ENCODE peak calls at places on chromosomes 16 and 17, in nine cellular contexts. One of them, this sample, is unnamed.

GRCh38 chr17:64574646-64575045 is 67.9 kb downstream of the CEP95 start:
- DNase-seq in fibroblast of the conjunctiva: no peak
- DNase-seq in cortex of kidney: no peak
- DNase-seq in skeletal muscle cell: no peak
- DNase-seq in stimulated activated CD8-positive, alpha-beta memory T cell treated with anti-CD3 and anti-CD28 coated beads, Interleukin-15, amount 100 ng/mL, for 1 hour: no peak
- DNase-seq in HTR-8/SVneo: no peak
- DNase-seq in activated T-helper 1 cell treated with anti-CD3 and anti-CD28 coated beads, Interleukin-12 subunit alpha, Interleukin-12 subunit beta, Interleukin-2, Interleukin-4 antibody, amounts not matched to agents 30 ng/mL and 10 ng/mL and 1 ng/mL, durations not matched to agents 14 hours and 24 hours and 36 hours: no peak
- DNase-seq in activated CD4-positive, alpha-beta T cell treated with anti-CD3 and anti-CD28 coated beads, Interleukin-2, amount 50 U/mL, for 1 hour: no peak
- DNase-seq in smooth muscle cell of the brain vasculature: no peak
- DNase-seq in this sample: no peak

GRCh38 chr17:34154916-34155730 is 100.0 kb upstream of the CCL2 start:
- DNase-seq in fibroblast of the conjunctiva: no peak
- DNase-seq in cortex of kidney: no peak
- DNase-seq in skeletal muscle cell: no peak
- DNase-seq in stimulated activated CD8-positive, alpha-beta memory T cell treated with anti-CD3 and anti-CD28 coated beads, Interleukin-15, amount 100 ng/mL, for 1 hour: no peak
- DNase-seq in HTR-8/SVneo: no peak
- DNase-seq in activated T-helper 1 cell treated with anti-CD3 and anti-CD28 coated beads, Interleukin-12 subunit alpha, Interleukin-12 subunit beta, Interleukin-2, Interleukin-4 antibody, amounts not matched to agents 30 ng/mL and 10 ng/mL and 1 ng/mL, durations not matched to agents 14 hours and 24 hours and 36 hours: no peak
- DNase-seq in activated CD4-positive, alpha-beta T cell treated with anti-CD3 and anti-CD28 coated beads, Interleukin-2, amount 50 U/mL, for 1 hour: no peak
- DNase-seq in smooth muscle cell of the brain vasculature: no peak
- DNase-seq in this sample: no peak

GRCh38 chr16:85204242-85205010 is 92.2 kb upstream of the CIBAR2 start:
- DNase-seq in fibroblast of the conjunctiva: peak; percentile 87
- DNase-seq in cortex of kidney: no peak
- DNase-seq in skeletal muscle cell: peak; percentile 75
- DNase-seq in stimulated activated CD8-positive, alpha-beta memory T cell treated with anti-CD3 and anti-CD28 coated beads, Interleukin-15, amount 100 ng/mL, for 1 hour: no peak
- DNase-seq in HTR-8/SVneo: no peak
- DNase-seq in activated T-helper 1 cell treated with anti-CD3 and anti-CD28 coated beads, Interleukin-12 subunit alpha, Interleukin-12 subunit beta, Interleukin-2, Interleukin-4 antibody, amounts not matched to agents 30 ng/mL and 10 ng/mL and 1 ng/mL, durations not matched to agents 14 hours and 24 hours and 36 hours: no peak
- DNase-seq in activated CD4-positive, alpha-beta T cell treated with anti-CD3 and anti-CD28 coated beads, Interleukin-2, amount 50 U/mL, for 1 hour: no peak
- DNase-seq in smooth muscle cell of the brain vasculature: no peak
- DNase-seq in this sample: no peak

GRCh38 chr16:80614908-80615696 is 74.3 kb downstream of the DYNLRB2 start:
- DNase-seq in fibroblast of the conjunctiva: peak; percentile 30
- DNase-seq in cortex of kidney: no peak
- DNase-seq in skeletal muscle cell: peak; percentile 83
- DNase-seq in stimulated activated CD8-positive, alpha-beta memory T cell treated with anti-CD3 and anti-CD28 coated beads, Interleukin-15, amount 100 ng/mL, for 1 hour: no peak
- DNase-seq in HTR-8/SVneo: peak; percentile 95
- DNase-seq in activated T-helper 1 cell treated with anti-CD3 and anti-CD28 coated beads, Interleukin-12 subunit alpha, Interleukin-12 subunit beta, Interleukin-2, Interleukin-4 antibody, amounts not matched to agents 30 ng/mL and 10 ng/mL and 1 ng/mL, durations not matched to agents 14 hours and 24 hours and 36 hours: no peak
- DNase-seq in activated CD4-positive, alpha-beta T cell treated with anti-CD3 and anti-CD28 coated beads, Interleukin-2, amount 50 U/mL, for 1 hour: no peak
- DNase-seq in smooth muscle cell of the brain vasculature: peak; percentile 12
- DNase-seq in this sample: no peak

GRCh38 chr17:65360961-65361552 is 200.4 kb downstream of the AXIN2 start:
- DNase-seq in fibroblast of the conjunctiva: no peak
- DNase-seq in cortex of kidney: no peak
- DNase-seq in skeletal muscle cell: no peak
- DNase-seq in stimulated activated CD8-positive, alpha-beta memory T cell treated with anti-CD3 and anti-CD28 coated beads, Interleukin-15, amount 100 ng/mL, for 1 hour: no peak
- DNase-seq in HTR-8/SVneo: no peak
- DNase-seq in activated T-helper 1 cell treated with anti-CD3 and anti-CD28 coated beads, Interleukin-12 subunit alpha, Interleukin-12 subunit beta, Interleukin-2, Interleukin-4 antibody, amounts not matched to agents 30 ng/mL and 10 ng/mL and 1 ng/mL, durations not matched to agents 14 hours and 24 hours and 36 hours: no peak
- DNase-seq in activated CD4-positive, alpha-beta T cell treated with anti-CD3 and anti-CD28 coated beads, Interleukin-2, amount 50 U/mL, for 1 hour: no peak
- DNase-seq in smooth muscle cell of the brain vasculature: no peak
- DNase-seq in this sample: no peak

GRCh38 chr16:70257391-70257790 is 5.7 kb upstream of the EXOSC6 start:
- DNase-seq in fibroblast of the conjunctiva: no peak
- DNase-seq in cortex of kidney: no peak
- DNase-seq in skeletal muscle cell: no peak
- DNase-seq in stimulated activated CD8-positive, alpha-beta memory T cell treated with anti-CD3 and anti-CD28 coated beads, Interleukin-15, amount 100 ng/mL, for 1 hour: no peak
- DNase-seq in HTR-8/SVneo: no peak
- DNase-seq in activated T-helper 1 cell treated with anti-CD3 and anti-CD28 coated beads, Interleukin-12 subunit alpha, Interleukin-12 subunit beta, Interleukin-2, Interleukin-4 antibody, amounts not matched to agents 30 ng/mL and 10 ng/mL and 1 ng/mL, durations not matched to agents 14 hours and 24 hours and 36 hours: no peak
- DNase-seq in activated CD4-positive, alpha-beta T cell treated with anti-CD3 and anti-CD28 coated beads, Interleukin-2, amount 50 U/mL, for 1 hour: no peak
- DNase-seq in smooth muscle cell of the brain vasculature: no peak
- DNase-seq in this sample: no peak

GRCh38 chr17:69230939-69231338 is 2.3 kb upstream of the ABCA10 start:
- DNase-seq in fibroblast of the conjunctiva: no peak
- DNase-seq in cortex of kidney: no peak
- DNase-seq in skeletal muscle cell: no peak
- DNase-seq in stimulated activated CD8-positive, alpha-beta memory T cell treated with anti-CD3 and anti-CD28 coated beads, Interleukin-15, amount 100 ng/mL, for 1 hour: no peak
- DNase-seq in HTR-8/SVneo: no peak
- DNase-seq in activated T-helper 1 cell treated with anti-CD3 and anti-CD28 coated beads, Interleukin-12 subunit alpha, Interleukin-12 subunit beta, Interleukin-2, Interleukin-4 antibody, amounts not matched to agents 30 ng/mL and 10 ng/mL and 1 ng/mL, durations not matched to agents 14 hours and 24 hours and 36 hours: no peak
- DNase-seq in activated CD4-positive, alpha-beta T cell treated with anti-CD3 and anti-CD28 coated beads, Interleukin-2, amount 50 U/mL, for 1 hour: no peak
- DNase-seq in smooth muscle cell of the brain vasculature: no peak
- DNase-seq in this sample: no peak

GRCh38 chr16:47366228-47366627 is 94.6 kb downstream of the ITFG1 start:
- DNase-seq in fibroblast of the conjunctiva: no peak
- DNase-seq in cortex of kidney: no peak
- DNase-seq in skeletal muscle cell: no peak
- DNase-seq in stimulated activated CD8-positive, alpha-beta memory T cell treated with anti-CD3 and anti-CD28 coated beads, Interleukin-15, amount 100 ng/mL, for 1 hour: no peak
- DNase-seq in HTR-8/SVneo: no peak
- DNase-seq in activated T-helper 1 cell treated with anti-CD3 and anti-CD28 coated beads, Interleukin-12 subunit alpha, Interleukin-12 subunit beta, Interleukin-2, Interleukin-4 antibody, amounts not matched to agents 30 ng/mL and 10 ng/mL and 1 ng/mL, durations not matched to agents 14 hours and 24 hours and 36 hours: no peak
- DNase-seq in activated CD4-positive, alpha-beta T cell treated with anti-CD3 and anti-CD28 coated beads, Interleukin-2, amount 50 U/mL, for 1 hour: no peak
- DNase-seq in smooth muscle cell of the brain vasculature: no peak
- DNase-seq in this sample: no peak

GRCh38 chr17:74446551-74447500 is 14.9 kb downstream of the GPRC5C start:
- DNase-seq in fibroblast of the conjunctiva: no peak
- DNase-seq in cortex of kidney: no peak
- DNase-seq in skeletal muscle cell: no peak
- DNase-seq in stimulated activated CD8-positive, alpha-beta memory T cell treated with anti-CD3 and anti-CD28 coated beads, Interleukin-15, amount 100 ng/mL, for 1 hour: no peak
- DNase-seq in HTR-8/SVneo: no peak
- DNase-seq in activated T-helper 1 cell treated with anti-CD3 and anti-CD28 coated beads, Interleukin-12 subunit alpha, Interleukin-12 subunit beta, Interleukin-2, Interleukin-4 antibody, amounts not matched to agents 30 ng/mL and 10 ng/mL and 1 ng/mL, durations not matched to agents 14 hours and 24 hours and 36 hours: no peak
- DNase-seq in activated CD4-positive, alpha-beta T cell treated with anti-CD3 and anti-CD28 coated beads, Interleukin-2, amount 50 U/mL, for 1 hour: no peak
- DNase-seq in smooth muscle cell of the brain vasculature: no peak
- DNase-seq in this sample: no peak

GRCh38 chr16:3718019-3718391 is 681 bp upstream of the TRAP1 start:
- DNase-seq in fibroblast of the conjunctiva: no peak
- DNase-seq in cortex of kidney: no peak
- DNase-seq in skeletal muscle cell: no peak
- DNase-seq in stimulated activated CD8-positive, alpha-beta memory T cell treated with anti-CD3 and anti-CD28 coated beads, Interleukin-15, amount 100 ng/mL, for 1 hour: no peak
- DNase-seq in HTR-8/SVneo: no peak
- DNase-seq in activated T-helper 1 cell treated with anti-CD3 and anti-CD28 coated beads, Interleukin-12 subunit alpha, Interleukin-12 subunit beta, Interleukin-2, Interleukin-4 antibody, amounts not matched to agents 30 ng/mL and 10 ng/mL and 1 ng/mL, durations not matched to agents 14 hours and 24 hours and 36 hours: no peak
- DNase-seq in activated CD4-positive, alpha-beta T cell treated with anti-CD3 and anti-CD28 coated beads, Interleukin-2, amount 50 U/mL, for 1 hour: no peak
- DNase-seq in smooth muscle cell of the brain vasculature: peak; percentile 2
- DNase-seq in this sample: no peak

GRCh38 chr17:34840758-34841157 is 120.5 kb downstream of the CCT6B start:
- DNase-seq in fibroblast of the conjunctiva: no peak
- DNase-seq in cortex of kidney: no peak
- DNase-seq in skeletal muscle cell: no peak
- DNase-seq in stimulated activated CD8-positive, alpha-beta memory T cell treated with anti-CD3 and anti-CD28 coated beads, Interleukin-15, amount 100 ng/mL, for 1 hour: no peak
- DNase-seq in HTR-8/SVneo: no peak
- DNase-seq in activated T-helper 1 cell treated with anti-CD3 and anti-CD28 coated beads, Interleukin-12 subunit alpha, Interleukin-12 subunit beta, Interleukin-2, Interleukin-4 antibody, amounts not matched to agents 30 ng/mL and 10 ng/mL and 1 ng/mL, durations not matched to agents 14 hours and 24 hours and 36 hours: no peak
- DNase-seq in activated CD4-positive, alpha-beta T cell treated with anti-CD3 and anti-CD28 coated beads, Interleukin-2, amount 50 U/mL, for 1 hour: no peak
- DNase-seq in smooth muscle cell of the brain vasculature: no peak
- DNase-seq in this sample: peak; percentile 29

GRCh38 chr17:80270836-80271235 is 10.2 kb downstream of the RNF213 start:
- DNase-seq in fibroblast of the conjunctiva: no peak
- DNase-seq in cortex of kidney: no peak
- DNase-seq in skeletal muscle cell: no peak
- DNase-seq in stimulated activated CD8-positive, alpha-beta memory T cell treated with anti-CD3 and anti-CD28 coated beads, Interleukin-15, amount 100 ng/mL, for 1 hour: no peak
- DNase-seq in HTR-8/SVneo: peak; percentile 56
- DNase-seq in activated T-helper 1 cell treated with anti-CD3 and anti-CD28 coated beads, Interleukin-12 subunit alpha, Interleukin-12 subunit beta, Interleukin-2, Interleukin-4 antibody, amounts not matched to agents 30 ng/mL and 10 ng/mL and 1 ng/mL, durations not matched to agents 14 hours and 24 hours and 36 hours: no peak
- DNase-seq in activated CD4-positive, alpha-beta T cell treated with anti-CD3 and anti-CD28 coated beads, Interleukin-2, amount 50 U/mL, for 1 hour: peak; percentile 42
- DNase-seq in smooth muscle cell of the brain vasculature: no peak
- DNase-seq in this sample: no peak

GRCh38 chr17:82663381-82664275 is 15.4 kb upstream of the WDR45B start:
- DNase-seq in fibroblast of the conjunctiva: no peak
- DNase-seq in cortex of kidney: no peak
- DNase-seq in skeletal muscle cell: no peak
- DNase-seq in stimulated activated CD8-positive, alpha-beta memory T cell treated with anti-CD3 and anti-CD28 coated beads, Interleukin-15, amount 100 ng/mL, for 1 hour: no peak
- DNase-seq in HTR-8/SVneo: no peak
- DNase-seq in activated T-helper 1 cell treated with anti-CD3 and anti-CD28 coated beads, Interleukin-12 subunit alpha, Interleukin-12 subunit beta, Interleukin-2, Interleukin-4 antibody, amounts not matched to agents 30 ng/mL and 10 ng/mL and 1 ng/mL, durations not matched to agents 14 hours and 24 hours and 36 hours: no peak
- DNase-seq in activated CD4-positive, alpha-beta T cell treated with anti-CD3 and anti-CD28 coated beads, Interleukin-2, amount 50 U/mL, for 1 hour: no peak
- DNase-seq in smooth muscle cell of the brain vasculature: no peak
- DNase-seq in this sample: no peak

GRCh38 chr17:50206604-50207293 is 5.3 kb upstream of the COL1A1 start:
- DNase-seq in fibroblast of the conjunctiva: no peak
- DNase-seq in cortex of kidney: no peak
- DNase-seq in skeletal muscle cell: no peak
- DNase-seq in stimulated activated CD8-positive, alpha-beta memory T cell treated with anti-CD3 and anti-CD28 coated beads, Interleukin-15, amount 100 ng/mL, for 1 hour: no peak
- DNase-seq in HTR-8/SVneo: no peak
- DNase-seq in activated T-helper 1 cell treated with anti-CD3 and anti-CD28 coated beads, Interleukin-12 subunit alpha, Interleukin-12 subunit beta, Interleukin-2, Interleukin-4 antibody, amounts not matched to agents 30 ng/mL and 10 ng/mL and 1 ng/mL, durations not matched to agents 14 hours and 24 hours and 36 hours: no peak
- DNase-seq in activated CD4-positive, alpha-beta T cell treated with anti-CD3 and anti-CD28 coated beads, Interleukin-2, amount 50 U/mL, for 1 hour: no peak
- DNase-seq in smooth muscle cell of the brain vasculature: no peak
- DNase-seq in this sample: peak; percentile 42

GRCh38 chr16:89324056-89325010 is 106.8 kb downstream of the ZNF778 start:
- DNase-seq in fibroblast of the conjunctiva: peak; percentile 43
- DNase-seq in cortex of kidney: no peak
- DNase-seq in skeletal muscle cell: peak; percentile 87
- DNase-seq in stimulated activated CD8-positive, alpha-beta memory T cell treated with anti-CD3 and anti-CD28 coated beads, Interleukin-15, amount 100 ng/mL, for 1 hour: no peak
- DNase-seq in HTR-8/SVneo: no peak
- DNase-seq in activated T-helper 1 cell treated with anti-CD3 and anti-CD28 coated beads, Interleukin-12 subunit alpha, Interleukin-12 subunit beta, Interleukin-2, Interleukin-4 antibody, amounts not matched to agents 30 ng/mL and 10 ng/mL and 1 ng/mL, durations not matched to agents 14 hours and 24 hours and 36 hours: no peak
- DNase-seq in activated CD4-positive, alpha-beta T cell treated with anti-CD3 and anti-CD28 coated beads, Interleukin-2, amount 50 U/mL, for 1 hour: no peak
- DNase-seq in smooth muscle cell of the brain vasculature: peak; percentile 51
- DNase-seq in this sample: no peak

GRCh38 chr17:76593338-76593737 is 7.7 kb upstream of the ST6GALNAC2 start:
- DNase-seq in fibroblast of the conjunctiva: no peak
- DNase-seq in cortex of kidney: no peak
- DNase-seq in skeletal muscle cell: no peak
- DNase-seq in stimulated activated CD8-positive, alpha-beta memory T cell treated with anti-CD3 and anti-CD28 coated beads, Interleukin-15, amount 100 ng/mL, for 1 hour: no peak
- DNase-seq in HTR-8/SVneo: peak; percentile 39
- DNase-seq in activated T-helper 1 cell treated with anti-CD3 and anti-CD28 coated beads, Interleukin-12 subunit alpha, Interleukin-12 subunit beta, Interleukin-2, Interleukin-4 antibody, amounts not matched to agents 30 ng/mL and 10 ng/mL and 1 ng/mL, durations not matched to agents 14 hours and 24 hours and 36 hours: no peak
- DNase-seq in activated CD4-positive, alpha-beta T cell treated with anti-CD3 and anti-CD28 coated beads, Interleukin-2, amount 50 U/mL, for 1 hour: no peak
- DNase-seq in smooth muscle cell of the brain vasculature: no peak
- DNase-seq in this sample: peak; percentile 70

GRCh38 chr16:50207652-50208051 is 54.5 kb downstream of the TENT4B start:
- DNase-seq in fibroblast of the conjunctiva: no peak
- DNase-seq in cortex of kidney: no peak
- DNase-seq in skeletal muscle cell: no peak
- DNase-seq in stimulated activated CD8-positive, alpha-beta memory T cell treated with anti-CD3 and anti-CD28 coated beads, Interleukin-15, amount 100 ng/mL, for 1 hour: no peak
- DNase-seq in HTR-8/SVneo: no peak
- DNase-seq in activated T-helper 1 cell treated with anti-CD3 and anti-CD28 coated beads, Interleukin-12 subunit alpha, Interleukin-12 subunit beta, Interleukin-2, Interleukin-4 antibody, amounts not matched to agents 30 ng/mL and 10 ng/mL and 1 ng/mL, durations not matched to agents 14 hours and 24 hours and 36 hours: no peak
- DNase-seq in activated CD4-positive, alpha-beta T cell treated with anti-CD3 and anti-CD28 coated beads, Interleukin-2, amount 50 U/mL, for 1 hour: no peak
- DNase-seq in smooth muscle cell of the brain vasculature: no peak
- DNase-seq in this sample: no peak

GRCh38 chr16:2339521-2340484 is 725 bp downstream of the ABCA3 start:
- DNase-seq in fibroblast of the conjunctiva: no peak
- DNase-seq in cortex of kidney: no peak
- DNase-seq in skeletal muscle cell: no peak
- DNase-seq in stimulated activated CD8-positive, alpha-beta memory T cell treated with anti-CD3 and anti-CD28 coated beads, Interleukin-15, amount 100 ng/mL, for 1 hour: no peak
- DNase-seq in HTR-8/SVneo: peak; percentile 42
- DNase-seq in activated T-helper 1 cell treated with anti-CD3 and anti-CD28 coated beads, Interleukin-12 subunit alpha, Interleukin-12 subunit beta, Interleukin-2, Interleukin-4 antibody, amounts not matched to agents 30 ng/mL and 10 ng/mL and 1 ng/mL, durations not matched to agents 14 hours and 24 hours and 36 hours: peak; percentile 31
- DNase-seq in activated CD4-positive, alpha-beta T cell treated with anti-CD3 and anti-CD28 coated beads, Interleukin-2, amount 50 U/mL, for 1 hour: peak; percentile 37
- DNase-seq in smooth muscle cell of the brain vasculature: no peak
- DNase-seq in this sample: no peak

GRCh38 chr17:78661092-78661770 is 84.0 kb upstream of the DNAH17 start:
- DNase-seq in fibroblast of the conjunctiva: no peak
- DNase-seq in cortex of kidney: no peak
- DNase-seq in skeletal muscle cell: no peak
- DNase-seq in stimulated activated CD8-positive, alpha-beta memory T cell treated with anti-CD3 and anti-CD28 coated beads, Interleukin-15, amount 100 ng/mL, for 1 hour: no peak
- DNase-seq in HTR-8/SVneo: no peak
- DNase-seq in activated T-helper 1 cell treated with anti-CD3 and anti-CD28 coated beads, Interleukin-12 subunit alpha, Interleukin-12 subunit beta, Interleukin-2, Interleukin-4 antibody, amounts not matched to agents 30 ng/mL and 10 ng/mL and 1 ng/mL, durations not matched to agents 14 hours and 24 hours and 36 hours: no peak
- DNase-seq in activated CD4-positive, alpha-beta T cell treated with anti-CD3 and anti-CD28 coated beads, Interleukin-2, amount 50 U/mL, for 1 hour: no peak
- DNase-seq in smooth muscle cell of the brain vasculature: no peak
- DNase-seq in this sample: no peak

GRCh38 chr16:78675312-78675711 is 575.9 kb downstream of the WWOX start:
- DNase-seq in fibroblast of the conjunctiva: no peak
- DNase-seq in cortex of kidney: no peak
- DNase-seq in skeletal muscle cell: no peak
- DNase-seq in stimulated activated CD8-positive, alpha-beta memory T cell treated with anti-CD3 and anti-CD28 coated beads, Interleukin-15, amount 100 ng/mL, for 1 hour: no peak
- DNase-seq in HTR-8/SVneo: no peak
- DNase-seq in activated T-helper 1 cell treated with anti-CD3 and anti-CD28 coated beads, Interleukin-12 subunit alpha, Interleukin-12 subunit beta, Interleukin-2, Interleukin-4 antibody, amounts not matched to agents 30 ng/mL and 10 ng/mL and 1 ng/mL, durations not matched to agents 14 hours and 24 hours and 36 hours: no peak
- DNase-seq in activated CD4-positive, alpha-beta T cell treated with anti-CD3 and anti-CD28 coated beads, Interleukin-2, amount 50 U/mL, for 1 hour: no peak
- DNase-seq in smooth muscle cell of the brain vasculature: no peak
- DNase-seq in this sample: no peak

GRCh38 chr16:10883004-10883403 is 6.0 kb downstream of the CIITA start:
- DNase-seq in fibroblast of the conjunctiva: no peak
- DNase-seq in cortex of kidney: no peak
- DNase-seq in skeletal muscle cell: no peak
- DNase-seq in stimulated activated CD8-positive, alpha-beta memory T cell treated with anti-CD3 and anti-CD28 coated beads, Interleukin-15, amount 100 ng/mL, for 1 hour: no peak
- DNase-seq in HTR-8/SVneo: no peak
- DNase-seq in activated T-helper 1 cell treated with anti-CD3 and anti-CD28 coated beads, Interleukin-12 subunit alpha, Interleukin-12 subunit beta, Interleukin-2, Interleukin-4 antibody, amounts not matched to agents 30 ng/mL and 10 ng/mL and 1 ng/mL, durations not matched to agents 14 hours and 24 hours and 36 hours: no peak
- DNase-seq in activated CD4-positive, alpha-beta T cell treated with anti-CD3 and anti-CD28 coated beads, Interleukin-2, amount 50 U/mL, for 1 hour: no peak
- DNase-seq in smooth muscle cell of the brain vasculature: no peak
- DNase-seq in this sample: no peak

GRCh38 chr16:11342021-11342855 is 3.0 kb upstream of the RMI2 start:
- DNase-seq in fibroblast of the conjunctiva: no peak
- DNase-seq in cortex of kidney: no peak
- DNase-seq in skeletal muscle cell: no peak
- DNase-seq in stimulated activated CD8-positive, alpha-beta memory T cell treated with anti-CD3 and anti-CD28 coated beads, Interleukin-15, amount 100 ng/mL, for 1 hour: no peak
- DNase-seq in HTR-8/SVneo: no peak
- DNase-seq in activated T-helper 1 cell treated with anti-CD3 and anti-CD28 coated beads, Interleukin-12 subunit alpha, Interleukin-12 subunit beta, Interleukin-2, Interleukin-4 antibody, amounts not matched to agents 30 ng/mL and 10 ng/mL and 1 ng/mL, durations not matched to agents 14 hours and 24 hours and 36 hours: no peak
- DNase-seq in activated CD4-positive, alpha-beta T cell treated with anti-CD3 and anti-CD28 coated beads, Interleukin-2, amount 50 U/mL, for 1 hour: no peak
- DNase-seq in smooth muscle cell of the brain vasculature: no peak
- DNase-seq in this sample: peak; percentile 18

GRCh38 chr16:87766485-87766797 is 655 bp upstream of the KLHDC4 start:
- DNase-seq in fibroblast of the conjunctiva: no peak
- DNase-seq in cortex of kidney: no peak
- DNase-seq in skeletal muscle cell: no peak
- DNase-seq in stimulated activated CD8-positive, alpha-beta memory T cell treated with anti-CD3 and anti-CD28 coated beads, Interleukin-15, amount 100 ng/mL, for 1 hour: no peak
- DNase-seq in HTR-8/SVneo: no peak
- DNase-seq in activated T-helper 1 cell treated with anti-CD3 and anti-CD28 coated beads, Interleukin-12 subunit alpha, Interleukin-12 subunit beta, Interleukin-2, Interleukin-4 antibody, amounts not matched to agents 30 ng/mL and 10 ng/mL and 1 ng/mL, durations not matched to agents 14 hours and 24 hours and 36 hours: no peak
- DNase-seq in activated CD4-positive, alpha-beta T cell treated with anti-CD3 and anti-CD28 coated beads, Interleukin-2, amount 50 U/mL, for 1 hour: no peak
- DNase-seq in smooth muscle cell of the brain vasculature: no peak
- DNase-seq in this sample: no peak

GRCh38 chr16:89696598-89697128 is 4.8 kb downstream of the SPATA2L start:
- DNase-seq in fibroblast of the conjunctiva: no peak
- DNase-seq in cortex of kidney: no peak
- DNase-seq in skeletal muscle cell: no peak
- DNase-seq in stimulated activated CD8-positive, alpha-beta memory T cell treated with anti-CD3 and anti-CD28 coated beads, Interleukin-15, amount 100 ng/mL, for 1 hour: no peak
- DNase-seq in HTR-8/SVneo: no peak
- DNase-seq in activated T-helper 1 cell treated with anti-CD3 and anti-CD28 coated beads, Interleukin-12 subunit alpha, Interleukin-12 subunit beta, Interleukin-2, Interleukin-4 antibody, amounts not matched to agents 30 ng/mL and 10 ng/mL and 1 ng/mL, durations not matched to agents 14 hours and 24 hours and 36 hours: peak; percentile 35
- DNase-seq in activated CD4-positive, alpha-beta T cell treated with anti-CD3 and anti-CD28 coated beads, Interleukin-2, amount 50 U/mL, for 1 hour: no peak
- DNase-seq in smooth muscle cell of the brain vasculature: no peak
- DNase-seq in this sample: no peak

GRCh38 chr17:28773736-28774135 is 29.9 kb downstream of the TRAF4 start:
- DNase-seq in fibroblast of the conjunctiva: no peak
- DNase-seq in cortex of kidney: no peak
- DNase-seq in skeletal muscle cell: no peak
- DNase-seq in stimulated activated CD8-positive, alpha-beta memory T cell treated with anti-CD3 and anti-CD28 coated beads, Interleukin-15, amount 100 ng/mL, for 1 hour: no peak
- DNase-seq in HTR-8/SVneo: no peak
- DNase-seq in activated T-helper 1 cell treated with anti-CD3 and anti-CD28 coated beads, Interleukin-12 subunit alpha, Interleukin-12 subunit beta, Interleukin-2, Interleukin-4 antibody, amounts not matched to agents 30 ng/mL and 10 ng/mL and 1 ng/mL, durations not matched to agents 14 hours and 24 hours and 36 hours: no peak
- DNase-seq in activated CD4-positive, alpha-beta T cell treated with anti-CD3 and anti-CD28 coated beads, Interleukin-2, amount 50 U/mL, for 1 hour: no peak
- DNase-seq in smooth muscle cell of the brain vasculature: no peak
- DNase-seq in this sample: no peak

GRCh38 chr16:52906271-52906670 is 146.4 kb downstream of the CHD9NB start:
- DNase-seq in fibroblast of the conjunctiva: no peak
- DNase-seq in cortex of kidney: no peak
- DNase-seq in skeletal muscle cell: no peak
- DNase-seq in stimulated activated CD8-positive, alpha-beta memory T cell treated with anti-CD3 and anti-CD28 coated beads, Interleukin-15, amount 100 ng/mL, for 1 hour: no peak
- DNase-seq in HTR-8/SVneo: no peak
- DNase-seq in activated T-helper 1 cell treated with anti-CD3 and anti-CD28 coated beads, Interleukin-12 subunit alpha, Interleukin-12 subunit beta, Interleukin-2, Interleukin-4 antibody, amounts not matched to agents 30 ng/mL and 10 ng/mL and 1 ng/mL, durations not matched to agents 14 hours and 24 hours and 36 hours: no peak
- DNase-seq in activated CD4-positive, alpha-beta T cell treated with anti-CD3 and anti-CD28 coated beads, Interleukin-2, amount 50 U/mL, for 1 hour: no peak
- DNase-seq in smooth muscle cell of the brain vasculature: no peak
- DNase-seq in this sample: no peak

GRCh38 chr17:27762527-27763305 is 37.6 kb downstream of the NOS2 start:
- DNase-seq in fibroblast of the conjunctiva: no peak
- DNase-seq in cortex of kidney: no peak
- DNase-seq in skeletal muscle cell: no peak
- DNase-seq in stimulated activated CD8-positive, alpha-beta memory T cell treated with anti-CD3 and anti-CD28 coated beads, Interleukin-15, amount 100 ng/mL, for 1 hour: no peak
- DNase-seq in HTR-8/SVneo: no peak
- DNase-seq in activated T-helper 1 cell treated with anti-CD3 and anti-CD28 coated beads, Interleukin-12 subunit alpha, Interleukin-12 subunit beta, Interleukin-2, Interleukin-4 antibody, amounts not matched to agents 30 ng/mL and 10 ng/mL and 1 ng/mL, durations not matched to agents 14 hours and 24 hours and 36 hours: no peak
- DNase-seq in activated CD4-positive, alpha-beta T cell treated with anti-CD3 and anti-CD28 coated beads, Interleukin-2, amount 50 U/mL, for 1 hour: no peak
- DNase-seq in smooth muscle cell of the brain vasculature: no peak
- DNase-seq in this sample: no peak

GRCh38 chr16:19984136-19984535 is 89.6 kb downstream of the GPR139 start:
- DNase-seq in fibroblast of the conjunctiva: no peak
- DNase-seq in cortex of kidney: no peak
- DNase-seq in skeletal muscle cell: no peak
- DNase-seq in stimulated activated CD8-positive, alpha-beta memory T cell treated with anti-CD3 and anti-CD28 coated beads, Interleukin-15, amount 100 ng/mL, for 1 hour: no peak
- DNase-seq in HTR-8/SVneo: no peak
- DNase-seq in activated T-helper 1 cell treated with anti-CD3 and anti-CD28 coated beads, Interleukin-12 subunit alpha, Interleukin-12 subunit beta, Interleukin-2, Interleukin-4 antibody, amounts not matched to agents 30 ng/mL and 10 ng/mL and 1 ng/mL, durations not matched to agents 14 hours and 24 hours and 36 hours: no peak
- DNase-seq in activated CD4-positive, alpha-beta T cell treated with anti-CD3 and anti-CD28 coated beads, Interleukin-2, amount 50 U/mL, for 1 hour: no peak
- DNase-seq in smooth muscle cell of the brain vasculature: no peak
- DNase-seq in this sample: no peak